ENCODE peak calls at places on chromosomes 6 and 20, in seven cellular contexts. A, Y, B, V, C, S and J are unnamed samples. For H3K27me3, the result is how much of the 10 kb centered on the place peaks cover.

GRCh38 chr20:63847374-63848002 is 13.8 kb upstream of the ABHD16B start:
- DNase-seq in A (no peak), Y (no peak), B (no peak), V (no peak), C (peak), S (peak), J (no peak)

GRCh38 chr20:49482621-49483017 is at the start of gene KCNB1:
- DNase-seq in A (no peak), Y (no peak), B (peak), V (peak), C (peak), S (peak), J (peak)

GRCh38 chr6:24504642-24505586 is 10.1 kb downstream of the ALDH5A1 start:
- DNase-seq in A (no peak), Y (no peak), B (peak), V (no peak), C (no peak), S (no peak), J (peak)

GRCh38 chr20:18165553-18165952 is 27.9 kb downstream of the KAT14 start:
- DNase-seq in A (no peak), Y (no peak), B (no peak), V (no peak), C (no peak), S (no peak), J (no peak)

GRCh38 chr6:145360865-145361264 is 374.5 kb downstream of the EPM2A start:
- DNase-seq in A (no peak), Y (no peak), B (no peak), V (no peak), C (no peak), S (no peak), J (no peak)

GRCh38 chr6:134317471-134318131 is at the start of gene SGK1:
- DNase-seq in A (no peak), Y (no peak), B (peak), V (peak), C (peak), S (no peak), J (no peak)

GRCh38 chr6:169188051-169188863 is 65.4 kb downstream of the THBS2 start:
- DNase-seq in A (no peak), Y (no peak), B (no peak), V (no peak), C (no peak), S (no peak), J (no peak)

GRCh38 chr6:47117314-47117713 is 75.2 kb upstream of the ADGRF1 start:
- DNase-seq in A (no peak), Y (no peak), B (no peak), V (no peak), C (no peak), S (no peak), J (peak)

GRCh38 chr6:33861722-33862121 is 57.9 kb upstream of the MLN start:
- DNase-seq in A (no peak), Y (no peak), B (no peak), V (no peak), C (no peak), S (no peak), J (no peak)

GRCh38 chr6:63816979-63817436 is 181.4 kb downstream of the PHF3 start:
- DNase-seq in A (no peak), Y (no peak), B (peak), V (no peak), C (no peak), S (no peak), J (peak)

GRCh38 chr6:47484616-47485015 is 7.0 kb downstream of the CD2AP start:
- DNase-seq in A (peak), Y (no peak), B (no peak), V (no peak), C (no peak), S (no peak), J (no peak)

GRCh38 chr6:26286168-26286854 is 78.7 kb upstream of the BTN3A2 start:
- DNase-seq in A (no peak), Y (no peak), B (peak), V (no peak), C (peak), S (peak), J (peak)

GRCh38 chr6:37362101-37362823 is 8.5 kb downstream of the RNF8 start:
- DNase-seq in A (no peak), Y (no peak), B (no peak), V (no peak), C (no peak), S (no peak), J (no peak)

GRCh38 chr6:14858808-14859207 is 387.1 kb upstream of the JARID2 start:
- DNase-seq in A (no peak), Y (no peak), B (no peak), V (no peak), C (no peak), S (no peak), J (no peak)

GRCh38 chr6:160791459-160791858 is 89.4 kb downstream of the PLG start:
- DNase-seq in A (peak), Y (peak), B (no peak), V (no peak), C (no peak), S (no peak), J (no peak)

GRCh38 chr6:140178550-140179334 is 804.3 kb upstream of the CITED2 start:
- DNase-seq in A (no peak), Y (no peak), B (no peak), V (no peak), C (no peak), S (no peak), J (no peak)

GRCh38 chr20:22723659-22724058 is 139.3 kb upstream of the FOXA2 start:
- DNase-seq in A (no peak), Y (no peak), B (no peak), V (no peak), C (no peak), S (no peak), J (no peak)

GRCh38 chr20:24868959-24869358 is 80.1 kb upstream of the CST7 start:
- DNase-seq in A (no peak), Y (no peak), B (no peak), V (no peak), C (no peak), S (no peak), J (no peak)

GRCh38 chr6:41976794-41977484 is 35.3 kb upstream of the CCND3 start:
- DNase-seq in A (no peak), Y (no peak), B (no peak), V (no peak), C (no peak), S (peak), J (peak)

GRCh38 chr6:48144024-48144423 is 33.0 kb upstream of the PTCHD4 start:
- DNase-seq in A (no peak), Y (no peak), B (no peak), V (no peak), C (no peak), S (no peak), J (no peak)

GRCh38 chr20:37236462-37236861 is 25.2 kb downstream of the GHRH start:
- DNase-seq in A (no peak), Y (no peak), B (no peak), V (no peak), C (no peak), S (no peak), J (no peak)

GRCh38 chr20:16498526-16499140 is 74.6 kb downstream of the KIF16B start:
- DNase-seq in A (no peak), Y (no peak), B (no peak), V (no peak), C (no peak), S (no peak), J (no peak)

GRCh38 chr6:161418458-161418945 is 144.6 kb upstream of the AGPAT4 start:
- DNase-seq in A (peak), Y (no peak), B (peak), V (peak), C (no peak), S (peak), J (peak)

GRCh38 chr20:34543457-34544056 is 15.0 kb upstream of the MAP1LC3A start:
- DNase-seq in A (no peak), Y (no peak), B (no peak), V (no peak), C (no peak), S (no peak), J (no peak)

GRCh38 chr6:19052219-19052618 is 665.1 kb downstream of the RNF144B start:
- DNase-seq in A (no peak), Y (no peak), B (no peak), V (no peak), C (no peak), S (no peak), J (no peak)

GRCh38 chr6:14211596-14211961 is 94.0 kb downstream of the CD83 start:
- DNase-seq in A (no peak), Y (no peak), B (peak), V (peak), C (no peak), S (peak), J (peak)

GRCh38 chr6:3659748-3660147 is 91.8 kb downstream of the PXDC1 start:
- DNase-seq in A (no peak), Y (no peak), B (no peak), V (no peak), C (no peak), S (no peak), J (no peak)

GRCh38 chr6:30154709-30155521 is 6.1 kb downstream of the TRIM10 start:
- DNase-seq in A (no peak), Y (no peak), B (no peak), V (no peak), C (no peak), S (no peak), J (peak)

GRCh38 chr20:50335105-50335504 is 144.5 kb downstream of the CEBPB start:
- DNase-seq in A (peak), Y (no peak), B (peak), V (peak), C (no peak), S (peak), J (peak)

GRCh38 chr6:68039641-68040311 is 595.3 kb upstream of the ADGRB3 start:
- DNase-seq in A (no peak), Y (no peak), B (no peak), V (peak), C (no peak), S (no peak), J (no peak)

GRCh38 chr6:90425161-90425641 is 128.6 kb upstream of the BACH2 start:
- DNase-seq in A (no peak), Y (peak), B (no peak), V (no peak), C (no peak), S (no peak), J (no peak)

GRCh38 chr6:108739496-108740330 is 108.5 kb upstream of the ARMC2 start:
- DNase-seq in A (no peak), Y (no peak), B (no peak), V (no peak), C (no peak), S (no peak), J (no peak)

DNA sequence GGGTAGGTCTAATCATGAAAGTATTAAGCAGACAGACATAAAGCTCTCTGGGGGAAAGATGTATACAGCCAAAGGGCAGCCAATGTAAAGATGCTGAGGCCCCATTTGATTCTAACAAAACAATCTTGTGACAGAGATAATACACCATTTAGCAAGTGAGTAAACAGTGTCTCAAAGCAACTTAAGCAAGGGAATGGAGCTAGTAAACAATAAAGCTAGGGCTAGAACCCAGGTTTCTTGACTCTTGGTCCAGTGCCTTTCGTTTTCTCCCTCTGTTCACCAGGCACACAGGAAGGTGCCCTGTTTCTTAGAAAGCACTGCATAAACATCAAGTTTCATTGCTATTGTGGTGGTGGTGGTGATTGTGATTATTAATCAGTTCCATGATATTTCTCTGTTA is 5.1 kb downstream of the ELOVL2 start:
- DNase-seq in A (no peak), Y (no peak), B (no peak), V (no peak), C (no peak), S (no peak), J (peak)
- H3K27me3 ChIP-seq in A (under half), Y (under half), B (under half), V (under half), C (under half), S (under half), J (under half)

GRCh38 chr20:54733687-54734086 is 258.3 kb downstream of the DOK5 start:
- DNase-seq in A (no peak), Y (no peak), B (no peak), V (no peak), C (no peak), S (no peak), J (no peak)
- TF ChIP-seq YY1 in A (no peak), Y (no peak), B (no peak), V (no peak), C (no peak), S (no peak), J (no peak)

DNA sequence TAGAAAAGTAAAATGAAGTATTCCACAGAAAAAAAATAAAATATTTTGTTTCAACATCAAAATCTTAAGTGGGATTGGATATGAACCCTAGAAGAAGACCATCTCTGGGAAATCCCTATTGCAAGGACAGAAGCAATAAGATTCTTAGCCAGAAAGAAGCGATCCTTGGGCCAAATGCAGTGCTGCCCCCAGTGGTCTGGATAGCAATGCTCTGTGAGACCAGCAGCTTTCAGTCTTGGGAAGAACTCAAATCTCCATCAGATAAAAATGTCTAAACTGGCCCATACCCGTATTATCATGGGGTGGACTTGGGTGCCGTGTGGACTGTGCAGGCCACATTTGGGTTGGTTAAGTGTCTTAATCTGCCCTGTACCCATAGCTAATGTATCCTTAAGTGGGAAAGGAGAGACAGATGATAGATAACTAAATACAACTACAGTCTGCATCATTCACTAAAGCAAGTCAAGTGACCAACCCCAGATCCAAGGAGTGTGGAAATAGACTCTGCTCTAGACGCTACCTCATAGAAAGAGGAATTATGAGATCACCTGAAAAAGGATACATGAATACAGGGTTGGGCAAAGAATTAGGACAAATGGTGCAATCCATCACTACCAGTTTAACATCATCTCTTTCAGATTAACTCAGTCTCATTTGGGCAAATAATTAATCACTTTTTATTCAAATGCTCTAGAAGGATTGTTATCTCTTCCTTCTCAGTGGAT is 38.9 kb upstream of the SNAP25 start:
- DNase-seq in A (peak), Y (no peak), B (peak), V (no peak), C (peak), S (no peak), J (peak)
- H3K27me3 ChIP-seq in A (under half), Y (under half), B (under half), V (under half), C (under half), S (under half), J (under half)

GRCh38 chr6:138250513-138251247 is 32.4 kb upstream of the PBOV1 start:
- DNase-seq in A (no peak), Y (no peak), B (no peak), V (no peak), C (no peak), S (no peak), J (no peak)
- TF ChIP-seq YY1 in A (no peak), Y (no peak), B (no peak), V (no peak), C (no peak), S (no peak), J (no peak)

GRCh38 chr6:9370480-9370879 is 935.1 kb upstream of the SLC35B3 start:
- DNase-seq in A (no peak), Y (no peak), B (no peak), V (no peak), C (no peak), S (no peak), J (no peak)

GRCh38 chr6:9373308-9373707 is 938.0 kb upstream of the SLC35B3 start:
- DNase-seq in A (no peak), Y (no peak), B (no peak), V (no peak), C (no peak), S (no peak), J (no peak)
- H3K27me3 ChIP-seq in A (under half), Y (under half), B (under half), V (under half), C (under half), S (under half), J (under half)

DNA sequence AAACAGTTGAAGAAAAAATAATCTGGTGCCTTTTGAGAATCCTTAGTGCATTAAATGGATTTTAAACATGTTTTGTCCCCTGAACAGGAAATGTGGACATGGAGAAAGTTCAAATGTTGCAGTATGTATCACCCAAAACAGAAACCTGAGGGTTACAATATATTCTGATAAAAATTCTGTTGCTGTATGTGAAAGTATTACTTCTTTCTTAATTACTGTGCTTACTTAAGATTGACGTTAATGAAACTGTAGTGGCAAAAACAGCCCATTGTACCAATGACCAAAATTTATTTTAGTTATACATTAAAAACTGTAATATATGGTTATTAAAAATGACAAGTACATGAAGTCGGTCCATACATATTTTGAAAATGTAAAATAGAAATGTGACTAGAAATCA is 100.6 kb downstream of the PRDM1 start:
- DNase-seq in A (no peak), Y (no peak), B (no peak), V (no peak), C (no peak), S (no peak), J (no peak)
- TF ChIP-seq YY1 in A (no peak), Y (no peak), B (no peak), V (no peak), C (no peak), S (no peak), J (no peak)

GRCh38 chr6:166659581-166659980 is 32.5 kb upstream of the RPS6KA2 start:
- DNase-seq in A (no peak), Y (no peak), B (no peak), V (no peak), C (no peak), S (no peak), J (no peak)
- H3K27me3 ChIP-seq in A (under half), Y (under half), B (under half), V (under half), C (under half), S (half or more), J (under half)